ENCODE peak calls at places on chromosomes 5 and 9, in nine cellular contexts. V is heart left ventricle, F is prostate gland, S is vagina, C is body of pancreas, W is IMR-90, G is gastrocnemius medialis, E is spleen, Q is stomach. T is an unnamed sample.

GRCh38 chr5:156824800-156825199 is 25.3 kb upstream of the PPP1R2B start:
- DNase-seq in V (no peak), F (peak; percentile 30), S (no peak), C (peak; percentile 20), W (peak; percentile 58), G (no peak), E (no peak), Q (no peak), T (no peak)

GRCh38 chr9:124436320-124436719 is 13.9 kb upstream of the ADGRD2 start:
- DNase-seq in V (no peak), F (no peak), S (no peak), C (no peak), W (no peak), G (no peak), E (no peak), Q (no peak), T (no peak)

GRCh38 chr5:174503461-174504265 is 220.7 kb upstream of the MSX2 start:
- DNase-seq in V (no peak), F (peak; percentile 72), S (no peak), C (peak; percentile 18), W (peak; percentile 84), G (no peak), E (no peak), Q (peak; percentile 63), T (no peak)

GRCh38 chr5:133942589-133943474 is 25.6 kb downstream of the C5orf15 start:
- DNase-seq in V (peak; percentile 10), F (peak; percentile 61), S (no peak), C (peak; percentile 32), W (no peak), G (no peak), E (no peak), Q (peak; percentile 70), T (no peak)

GRCh38 chr5:1201327-1202025 is at the start of gene SLC6A19:
- DNase-seq in V (no peak), F (no peak), S (no peak), C (no peak), W (no peak), G (no peak), E (no peak), Q (peak; percentile 63), T (no peak)

GRCh38 chr5:157175071-157175612 is 5.5 kb upstream of the ITK start:
- DNase-seq in V (no peak), F (no peak), S (no peak), C (no peak), W (no peak), G (no peak), E (no peak), Q (no peak), T (no peak)

GRCh38 chr5:170069512-170069911 is 36.2 kb upstream of the FOXI1 start:
- DNase-seq in V (no peak), F (no peak), S (no peak), C (no peak), W (no peak), G (no peak), E (no peak), Q (no peak), T (no peak)

GRCh38 chr9:74083681-74084433 is 413.3 kb upstream of the RORB start:
- DNase-seq in V (no peak), F (no peak), S (no peak), C (no peak), W (no peak), G (no peak), E (no peak), Q (no peak), T (no peak)

GRCh38 chr5:92694067-92694466 is 887.0 kb downstream of the NR2F1-AS1 start:
- DNase-seq in V (no peak), F (no peak), S (no peak), C (no peak), W (no peak), G (no peak), E (no peak), Q (no peak), T (no peak)

DNA sequence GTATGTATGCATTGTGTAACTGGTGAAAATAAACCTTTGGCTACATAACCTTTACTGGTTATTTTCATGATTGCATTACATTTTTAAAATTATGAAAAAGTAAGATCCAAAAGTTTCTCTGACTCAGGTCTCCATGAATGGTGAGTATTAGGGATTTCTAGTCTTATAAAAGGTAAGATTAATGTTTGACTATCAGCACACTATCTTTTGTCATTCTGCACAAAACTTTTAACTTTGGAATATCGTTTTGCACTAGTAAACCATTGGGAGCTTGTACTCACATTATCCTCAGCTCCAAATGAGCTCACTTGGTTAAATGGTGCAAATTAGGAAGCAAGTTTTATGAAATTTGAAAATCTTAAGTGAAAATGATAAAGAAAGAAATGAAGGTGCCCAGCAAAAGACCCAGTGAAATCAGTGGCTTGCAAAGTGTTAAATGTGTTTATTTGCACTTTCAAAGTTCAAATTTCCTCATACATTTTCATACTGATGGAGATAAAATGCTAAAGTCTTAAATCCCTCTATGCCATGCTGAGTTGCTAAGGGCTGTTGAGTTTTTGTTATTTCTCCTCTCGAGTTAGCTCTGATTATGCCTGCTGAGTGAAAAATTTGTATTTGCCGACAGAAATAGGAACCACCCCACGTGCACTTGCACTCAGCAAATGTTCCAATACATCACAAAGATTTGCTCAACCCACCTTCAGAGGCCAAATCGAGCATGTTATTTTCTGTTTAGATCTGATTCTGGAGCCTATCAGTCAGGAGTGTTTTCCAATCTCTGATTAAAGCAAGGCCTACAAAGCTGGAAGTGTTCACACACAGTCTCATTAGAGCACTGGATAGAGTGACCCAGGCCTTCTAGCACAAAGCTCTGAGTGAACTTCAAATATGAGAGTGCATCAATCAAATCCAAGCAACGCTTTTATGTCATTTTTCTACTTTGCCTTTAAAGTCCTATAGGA is 885.6 kb downstream of the NR2F1-AS1 start:
- DNase-seq in V (no peak), F (no peak), S (no peak), C (no peak), W (no peak), G (no peak), E (no peak), Q (no peak), T (no peak)
- TF ChIP-seq POLR2A in V (no peak), F (no peak), S (no peak), C (no peak), W (no peak), G (no peak), E (no peak), Q (no peak), T (no peak)

GRCh38 chr9:94922098-94922607 is 195.7 kb downstream of the AOPEP start:
- DNase-seq in V (no peak), F (peak; percentile 77), S (no peak), C (peak; percentile 74), W (peak; percentile 98), G (no peak), E (no peak), Q (no peak), T (no peak)

GRCh38 chr9:94921656-94922055 is 195.2 kb downstream of the AOPEP start:
- DNase-seq in V (no peak), F (no peak), S (no peak), C (no peak), W (no peak), G (no peak), E (no peak), Q (no peak), T (no peak)

GRCh38 chr9:94920439-94920951 is 194.0 kb downstream of the AOPEP start:
- DNase-seq in V (no peak), F (no peak), S (no peak), C (no peak), W (peak; percentile 63), G (no peak), E (no peak), Q (no peak), T (no peak)

GRCh38 chr9:94919376-94920098 is 193.0 kb downstream of the AOPEP start:
- DNase-seq in V (no peak), F (no peak), S (no peak), C (no peak), W (peak; percentile 69), G (no peak), E (no peak), Q (no peak), T (no peak)

DNA sequence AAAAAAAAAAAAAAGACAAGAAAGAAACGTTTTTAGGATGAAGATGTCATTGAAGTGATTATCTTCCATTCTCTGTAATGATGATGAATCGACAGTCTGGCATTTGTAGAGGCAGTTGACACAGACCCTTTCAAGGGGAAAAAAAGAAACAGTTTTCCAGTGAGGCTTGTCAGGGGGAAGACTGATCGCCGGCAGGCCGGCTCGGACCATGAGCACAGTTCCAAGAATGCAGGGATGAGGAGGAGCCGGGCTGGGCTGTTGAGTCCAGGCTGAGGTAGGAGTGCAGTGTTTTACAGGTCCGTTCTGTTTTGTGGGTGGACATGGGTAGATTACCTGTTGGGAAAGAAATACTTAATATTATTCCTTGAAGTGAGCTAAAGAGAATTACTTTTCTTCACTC is 194.6 kb downstream of the AOPEP start:
- DNase-seq in V (no peak), F (no peak), S (no peak), C (no peak), W (peak; percentile 73), G (no peak), E (no peak), Q (no peak), T (no peak)
- H3K4me1 ChIP-seq in V (peaks cover 34% of the 10 kb centered on the region), F (peaks cover 7% of the 10 kb centered on the region), S (peaks cover 77% of the 10 kb centered on the region), C (peaks cover 25% of the 10 kb centered on the region), W (peaks cover 32% of the 10 kb centered on the region), G (peaks cover 22% of the 10 kb centered on the region), E (peaks cover 29% of the 10 kb centered on the region), Q (peaks cover 44% of the 10 kb centered on the region), T (peaks cover 18% of the 10 kb centered on the region)

DNA sequence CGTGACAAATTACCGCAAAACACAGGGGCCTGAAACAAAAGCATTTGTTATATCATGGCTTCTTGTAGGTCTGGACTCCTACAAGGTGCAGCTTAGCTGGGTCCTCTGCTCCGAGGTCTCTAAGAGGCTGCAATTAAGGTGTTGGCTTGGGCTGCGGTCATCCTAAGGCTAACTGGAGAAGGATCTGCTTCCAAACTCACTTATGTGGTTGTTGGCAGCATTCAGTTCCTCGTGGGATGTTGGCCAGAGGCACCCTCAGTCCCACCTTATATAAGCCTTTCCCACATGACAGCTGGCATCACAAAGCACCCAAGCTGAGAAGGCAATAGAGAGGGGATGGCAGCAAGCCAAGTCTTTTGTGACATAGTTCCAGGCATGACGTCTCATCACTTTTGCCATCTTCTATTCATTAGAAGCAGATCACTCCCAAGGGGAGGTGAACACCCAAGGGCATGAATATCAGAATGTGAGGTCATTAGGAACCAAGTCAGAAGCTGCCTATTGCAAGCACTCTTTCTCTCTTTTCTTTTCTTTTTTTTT is 47.9 kb upstream of the ZBTB43 start:
- DNase-seq in V (no peak), F (no peak), S (no peak), C (no peak), W (no peak), G (no peak), E (no peak), Q (no peak), T (peak; percentile 15)
- TF ChIP-seq POLR2A in V (no peak), F (no peak), S (no peak), C (no peak), W (no peak), G (no peak), E (no peak), Q (no peak), T (no peak)

GRCh38 chr9:94868462-94868861 is 142.0 kb downstream of the AOPEP start:
- DNase-seq in V (no peak), F (no peak), S (no peak), C (no peak), W (peak; percentile 12), G (no peak), E (no peak), Q (no peak), T (no peak)

GRCh38 chr9:94869415-94869838 is 142.9 kb downstream of the AOPEP start:
- DNase-seq in V (no peak), F (no peak), S (no peak), C (no peak), W (peak; percentile 36), G (no peak), E (no peak), Q (no peak), T (no peak)

GRCh38 chr9:94870465-94870792 is 143.9 kb downstream of the AOPEP start:
- DNase-seq in V (no peak), F (no peak), S (no peak), C (no peak), W (no peak), G (no peak), E (no peak), Q (no peak), T (no peak)

GRCh38 chr9:94872921-94873511 is 146.5 kb downstream of the AOPEP start:
- DNase-seq in V (no peak), F (no peak), S (no peak), C (no peak), W (no peak), G (no peak), E (no peak), Q (no peak), T (no peak)

DNA sequence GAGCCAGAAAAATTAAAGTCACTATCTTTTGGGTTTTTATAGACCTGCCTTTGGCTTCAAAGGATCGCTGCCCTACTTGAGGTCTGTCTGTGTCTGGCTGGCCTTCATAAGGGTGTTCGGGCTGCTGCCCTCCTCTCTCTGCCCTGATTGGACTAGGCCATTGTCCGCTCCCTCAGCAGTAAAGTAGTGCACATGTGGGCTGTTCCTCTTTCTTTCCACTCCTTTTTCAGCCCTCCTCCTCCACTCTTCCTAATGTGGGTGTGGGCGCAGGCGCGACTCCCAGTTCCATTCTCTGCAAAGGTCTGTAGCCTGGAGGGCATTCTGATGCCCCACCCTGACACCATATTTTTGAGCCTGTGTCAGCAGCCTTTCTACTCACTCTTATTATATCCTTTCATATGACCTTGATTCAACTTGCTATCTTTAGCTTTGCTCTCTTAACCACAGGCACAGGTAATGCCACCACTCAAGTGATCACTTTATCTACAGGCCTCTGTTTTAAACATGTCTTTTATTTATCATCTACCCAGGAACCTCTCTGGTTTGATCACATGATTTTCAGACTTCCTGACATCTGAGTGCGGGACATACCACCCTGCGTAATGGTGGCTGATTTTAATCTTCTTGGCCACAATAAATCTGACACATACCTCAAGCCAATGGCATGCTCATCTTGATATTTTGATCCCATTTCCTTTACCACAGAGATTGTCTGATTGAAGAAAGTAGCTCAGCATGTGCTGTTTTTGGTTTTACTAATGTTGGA is 144.5 kb downstream of the AOPEP start:
- DNase-seq in V (peak; percentile 75), F (no peak), S (no peak), C (no peak), W (no peak), G (peak; percentile 75), E (no peak), Q (no peak), T (no peak)
- H3K4me1 ChIP-seq in V (peaks cover 71% of the 10 kb centered on the region), F (no peaks in the 10 kb centered on the region), S (peaks cover 72% of the 10 kb centered on the region), C (peaks cover 40% of the 10 kb centered on the region), W (peaks cover 12% of the 10 kb centered on the region), G (peaks cover 78% of the 10 kb centered on the region), E (peaks cover 45% of the 10 kb centered on the region), Q (peaks cover 87% of the 10 kb centered on the region), T (peaks cover 22% of the 10 kb centered on the region)